ENCODE peak calls at places on chromosomes 1 and 21, in eight cellular contexts. J is body of pancreas; K is PC-3; I is upper lobe of left lung; R is right lobe of liver; B is left lung; Q is T-helper 17 cell; N is activated CD8-positive, alpha-beta memory T cell treated with anti-CD3 and anti-CD28 coated beads, Interleukin-2, amount 10 ng/mL, durations not matched to agents 7 days and 5 days. P is an unnamed sample.

GRCh38 chr1:82565146-82565545 is 764.4 kb downstream of the ADGRL2 start:
- ATAC-seq in J (peak), K (no peak), I (no peak), R (no peak), B (peak), Q (no peak), N (no peak), P (peak)

GRCh38 chr1:147626739-147627138 is 43.6 kb downstream of the ACP6 start:
- ATAC-seq in J (no peak), K (no peak), I (no peak), R (peak), B (no peak), Q (no peak), N (no peak), P (no peak)

GRCh38 chr1:155086182-155086741 is 7.6 kb downstream of the EFNA3 start:
- ATAC-seq in J (no peak), K (peak), I (peak), R (peak), B (peak), Q (peak), N (peak), P (no peak)

GRCh38 chr21:40863839-40864238 is 16.9 kb upstream of the DSCAM start:
- ATAC-seq in J (no peak), K (no peak), I (peak), R (no peak), B (peak), Q (no peak), N (no peak), P (no peak)

GRCh38 chr1:54976747-54977146 is 3.7 kb upstream of the TMEM61 start:
- ATAC-seq in J (no peak), K (no peak), I (no peak), R (no peak), B (no peak), Q (no peak), N (no peak), P (no peak)

GRCh38 chr1:97883823-97884222 is 37.0 kb downstream of the DPYD start:
- ATAC-seq in J (no peak), K (no peak), I (no peak), R (no peak), B (no peak), Q (no peak), N (no peak), P (no peak)

GRCh38 chr1:24382165-24382577 is 31.4 kb downstream of the STPG1 start:
- ATAC-seq in J (no peak), K (peak), I (no peak), R (no peak), B (no peak), Q (no peak), N (no peak), P (no peak)

GRCh38 chr21:36183144-36183795 is 26.6 kb downstream of the DOP1B start:
- ATAC-seq in J (no peak), K (no peak), I (no peak), R (peak), B (no peak), Q (no peak), N (no peak), P (no peak)

GRCh38 chr1:18859560-18859959 is at the start of gene TAS1R2:
- ATAC-seq in J (no peak), K (no peak), I (no peak), R (no peak), B (no peak), Q (no peak), N (no peak), P (no peak)

GRCh38 chr1:110150330-110151174 is at the start of gene SLC6A17:
- ATAC-seq in J (peak), K (no peak), I (no peak), R (no peak), B (peak), Q (no peak), N (peak), P (peak)

GRCh38 chr21:14869984-14870840 is 194.6 kb downstream of the NRIP1 start:
- ATAC-seq in J (no peak), K (no peak), I (no peak), R (no peak), B (no peak), Q (no peak), N (no peak), P (no peak)

GRCh38 chr1:2468041-2468472 is 8.0 kb upstream of the PLCH2 start:
- ATAC-seq in J (no peak), K (peak), I (no peak), R (no peak), B (peak), Q (no peak), N (peak), P (no peak)

GRCh38 chr1:25128168-25128621 is 104.1 kb downstream of the SYF2 start:
- ATAC-seq in J (no peak), K (no peak), I (no peak), R (no peak), B (no peak), Q (no peak), N (no peak), P (no peak)

GRCh38 chr1:165543651-165544452 is at the start of gene LRRC52:
- ATAC-seq in J (peak), K (no peak), I (peak), R (peak), B (peak), Q (no peak), N (no peak), P (no peak)

GRCh38 chr1:153670257-153670858 is 435 bp downstream of the ILF2 start:
- ATAC-seq in J (peak), K (no peak), I (no peak), R (peak), B (peak), Q (no peak), N (peak), P (peak)

GRCh38 chr1:212311836-212312497 is 26.8 kb downstream of the PPP2R5A start:
- ATAC-seq in J (no peak), K (peak), I (no peak), R (no peak), B (no peak), Q (no peak), N (no peak), P (no peak)

GRCh38 chr1:232624892-232625291 is 5.0 kb downstream of the SIPA1L2 start:
- ATAC-seq in J (no peak), K (no peak), I (no peak), R (no peak), B (no peak), Q (no peak), N (no peak), P (no peak)

GRCh38 chr1:246602194-246602593 is 35.9 kb downstream of the CNST start:
- ATAC-seq in J (no peak), K (no peak), I (no peak), R (no peak), B (no peak), Q (peak), N (peak), P (no peak)

GRCh38 chr1:167450843-167451242 is 67.5 kb downstream of the CD247 start:
- ATAC-seq in J (no peak), K (no peak), I (no peak), R (no peak), B (no peak), Q (no peak), N (peak), P (no peak)

GRCh38 chr1:159197767-159198557 is 6.7 kb upstream of the ACKR1 start:
- ATAC-seq in J (peak), K (peak), I (peak), R (peak), B (peak), Q (peak), N (peak), P (peak)

GRCh38 chr1:116302281-116302680 is 70.8 kb upstream of the ATP1A1 start:
- ATAC-seq in J (no peak), K (no peak), I (no peak), R (no peak), B (no peak), Q (no peak), N (no peak), P (no peak)

GRCh38 chr1:67214420-67215174 is 48.3 kb downstream of the IL23R start:
- ATAC-seq in J (peak), K (peak), I (no peak), R (peak), B (peak), Q (peak), N (no peak), P (no peak)

P was measured in gastroesophageal sphincter.